ENCODE peak calls at places on chromosomes 13 and 19, in four cellular contexts. H is GM12878, C is choroid plexus epithelial cell, Q is Panc1. E is an unnamed sample.

GRCh38 chr19:52786078-52786463 is 520 bp downstream of the ZNF600 start:
- DNase-seq in C (no peak), H (no peak), Q (no peak), E (no peak)

GRCh38 chr19:31113250-31113685 is 236.0 kb downstream of the TSHZ3 start:
- DNase-seq in Q (peak), H (no peak), C (peak), E (no peak)

GRCh38 chr13:92807343-92807742 is 419.3 kb upstream of the GPC6 start:
- DNase-seq in H (no peak), Q (no peak), C (peak), E (no peak)

GRCh38 chr13:111893071-111893606 is 173.8 kb upstream of the SOX1 start:
- DNase-seq in H (no peak), C (peak), Q (no peak), E (no peak)

GRCh38 chr13:42001580-42001979 is 40.7 kb upstream of the VWA8 start:
- DNase-seq in C (peak), H (no peak), Q (no peak), E (peak)

GRCh38 chr13:113584870-113585671 is 518 bp downstream of the TFDP1 start:
- DNase-seq in Q (no peak), H (no peak), C (no peak), E (peak)

GRCh38 chr13:45142440-45143345 is 22.4 kb downstream of the GTF2F2 start:
- DNase-seq in C (peak), Q (no peak), H (no peak), E (peak)

GRCh38 chr19:13036366-13036976 is 41.2 kb downstream of the NFIX start:
- DNase-seq in Q (no peak), H (no peak), C (peak), E (peak)

GRCh38 chr13:29935309-29935981 is 85.0 kb upstream of the UBL3 start:
- DNase-seq in Q (no peak), H (peak), C (no peak), E (no peak)

GRCh38 chr13:30142502-30143211 is 164.7 kb downstream of the KATNAL1 start:
- DNase-seq in C (peak), Q (no peak), H (no peak), E (peak)

GRCh38 chr13:24618219-24618955 is 61.8 kb upstream of the ATP12A start:
- DNase-seq in H (peak), Q (no peak), C (no peak), E (no peak)

GRCh38 chr13:106246817-106247216 is 288.6 kb downstream of the EFNB2 start:
- DNase-seq in H (no peak), Q (no peak), C (no peak), E (no peak)

GRCh38 chr19:50844296-50844935 is 10.3 kb upstream of the KLK3 start:
- DNase-seq in H (no peak), Q (no peak), C (no peak), E (no peak)

GRCh38 chr13:37984357-37984756 is 114.8 kb upstream of the TRPC4 start:
- DNase-seq in H (no peak), C (no peak), Q (no peak), E (peak)

GRCh38 chr13:53028637-53029121 is at the start of gene OLFM4:
- DNase-seq in H (no peak), C (no peak), Q (no peak), E (no peak)

GRCh38 chr19:29858000-29858596 is 46.3 kb downstream of the CCNE1 start:
- DNase-seq in Q (no peak), C (no peak), H (no peak), E (no peak)

GRCh38 chr13:36891752-36892151 is 28.3 kb downstream of the SMAD9 start:
- DNase-seq in H (no peak), C (no peak), Q (no peak), E (peak)

GRCh38 chr19:1566392-1567115 is 1.6 kb downstream of the MEX3D start:
- DNase-seq in Q (no peak), C (peak), H (no peak), E (peak)

GRCh38 chr13:30033681-30034447 is 183.4 kb upstream of the UBL3 start:
- DNase-seq in C (peak), H (no peak), Q (no peak), E (peak)

GRCh38 chr13:28429685-28430290 is 65.1 kb downstream of the FLT1 start:
- DNase-seq in H (peak), C (peak), Q (no peak), E (no peak)

GRCh38 chr13:34833562-34834182 is 108.4 kb upstream of the NBEA start:
- DNase-seq in H (no peak), Q (no peak), C (peak), E (no peak)

GRCh38 chr13:95948646-95949045 is 104.6 kb downstream of the UGGT2 start:
- DNase-seq in H (no peak), C (peak), Q (no peak), E (peak)

GRCh38 chr13:110477711-110478245 is 83.7 kb downstream of the RAB20 start:
- DNase-seq in C (no peak), H (no peak), Q (no peak), E (no peak)

GRCh38 chr19:6250024-6250605 is 29.7 kb downstream of the MLLT1 start:
- DNase-seq in Q (no peak), C (peak), H (no peak), E (peak)

GRCh38 chr13:110509971-110510786 is 51.3 kb downstream of the RAB20 start:
- DNase-seq in C (no peak), Q (no peak), H (no peak), E (no peak)

GRCh38 chr19:33446918-33447293 is 73.4 kb downstream of the CEBPG start:
- DNase-seq in H (no peak), Q (no peak), C (no peak), E (no peak)

GRCh38 chr13:23710366-23710765 is 140.2 kb downstream of the TNFRSF19 start:
- DNase-seq in C (no peak), H (no peak), Q (no peak), E (no peak)

GRCh38 chr19:21202865-21203494 is 61.1 kb downstream of the ZNF431 start:
- DNase-seq in C (no peak), Q (peak), H (peak), E (peak)

GRCh38 chr19:39413269-39413902 is 917 bp downstream of the PLEKHG2 start:
- DNase-seq in H (no peak), C (peak), Q (no peak), E (peak)

GRCh38 chr13:45527699-45528462 is 63.1 kb downstream of the COG3 start:
- DNase-seq in Q (no peak), C (peak), H (no peak), E (no peak)

GRCh38 chr13:33799950-33800592 is 17.9 kb upstream of the RFC3 start:
- DNase-seq in C (peak), H (no peak), Q (no peak), E (peak)

GRCh38 chr13:105342421-105342820 is 1193.0 kb downstream of the EFNB2 start:
- DNase-seq in C (no peak), Q (no peak), H (no peak), E (no peak)

GRCh38 chr13:113145496-113145895 is 13.0 kb upstream of the PROZ start:
- DNase-seq in H (no peak), Q (no peak), C (no peak), E (no peak)

GRCh38 chr13:45422731-45423130 is 4.6 kb upstream of the SLC25A30 start:
- DNase-seq in C (no peak), H (no peak), Q (no peak), E (no peak)

GRCh38 chr13:86002921-86003488 is 203.8 kb upstream of the SLITRK6 start:
- DNase-seq in Q (no peak), C (no peak), H (no peak), E (no peak)

GRCh38 chr19:31220540-31220939 is 128.7 kb downstream of the TSHZ3 start:
- DNase-seq in Q (no peak), H (no peak), C (peak), E (peak)

GRCh38 chr13:99905224-99905623 is 66.3 kb downstream of the ZIC5 start:
- DNase-seq in Q (no peak), C (no peak), H (no peak), E (no peak)
- TF ChIP-seq CTCF in Q (no peak), C (no peak), H (no peak), E (no peak)

DNA sequence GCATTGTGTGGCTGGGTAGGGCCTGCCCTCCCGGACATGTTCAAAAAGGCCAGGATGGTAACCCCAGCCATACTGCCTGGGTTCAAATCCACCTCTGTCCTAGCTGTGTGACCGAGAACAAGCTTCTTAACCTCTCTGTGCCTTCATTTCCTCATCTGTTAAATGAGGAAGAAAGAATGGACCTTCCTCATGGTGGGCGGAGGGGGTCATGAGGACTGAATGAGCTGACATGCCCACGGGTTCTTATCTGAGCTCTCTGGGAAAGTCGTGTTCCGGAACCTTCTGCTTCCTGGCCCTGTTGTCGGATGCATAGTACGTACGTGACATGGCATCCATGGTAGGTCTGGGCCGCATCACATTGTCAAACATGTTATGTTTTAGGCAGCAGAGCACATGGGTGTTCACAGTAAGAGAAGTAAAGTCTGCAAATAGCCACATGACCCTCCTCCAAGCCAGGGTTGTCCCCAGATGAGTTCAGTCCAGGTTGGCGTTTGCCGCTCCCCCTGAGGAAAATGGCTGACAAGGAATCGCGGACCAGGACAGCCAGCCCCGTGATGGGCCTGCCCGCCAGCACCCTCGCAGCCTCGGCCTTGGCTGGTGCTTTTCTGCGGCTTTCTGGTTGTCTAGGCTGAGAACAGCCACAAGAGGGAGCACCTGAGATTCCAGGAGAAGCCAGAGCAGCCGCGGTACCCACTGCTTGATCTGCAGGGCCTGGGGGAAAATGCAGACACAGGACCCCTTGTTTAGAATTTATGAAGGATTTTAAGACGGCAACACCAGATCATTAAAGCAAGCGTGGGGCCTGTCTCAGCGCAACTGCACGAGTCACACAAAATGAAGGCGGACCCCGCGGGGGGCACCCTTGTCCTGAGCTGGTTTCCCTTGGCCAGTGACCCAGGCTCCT is 2.4 kb upstream of the NTN5 start:
- DNase-seq in Q (no peak), H (no peak), C (peak), E (peak)
- H3K4me3 ChIP-seq in Q (no peak), H (no peak), C (no peak), E (no peak)

DNA sequence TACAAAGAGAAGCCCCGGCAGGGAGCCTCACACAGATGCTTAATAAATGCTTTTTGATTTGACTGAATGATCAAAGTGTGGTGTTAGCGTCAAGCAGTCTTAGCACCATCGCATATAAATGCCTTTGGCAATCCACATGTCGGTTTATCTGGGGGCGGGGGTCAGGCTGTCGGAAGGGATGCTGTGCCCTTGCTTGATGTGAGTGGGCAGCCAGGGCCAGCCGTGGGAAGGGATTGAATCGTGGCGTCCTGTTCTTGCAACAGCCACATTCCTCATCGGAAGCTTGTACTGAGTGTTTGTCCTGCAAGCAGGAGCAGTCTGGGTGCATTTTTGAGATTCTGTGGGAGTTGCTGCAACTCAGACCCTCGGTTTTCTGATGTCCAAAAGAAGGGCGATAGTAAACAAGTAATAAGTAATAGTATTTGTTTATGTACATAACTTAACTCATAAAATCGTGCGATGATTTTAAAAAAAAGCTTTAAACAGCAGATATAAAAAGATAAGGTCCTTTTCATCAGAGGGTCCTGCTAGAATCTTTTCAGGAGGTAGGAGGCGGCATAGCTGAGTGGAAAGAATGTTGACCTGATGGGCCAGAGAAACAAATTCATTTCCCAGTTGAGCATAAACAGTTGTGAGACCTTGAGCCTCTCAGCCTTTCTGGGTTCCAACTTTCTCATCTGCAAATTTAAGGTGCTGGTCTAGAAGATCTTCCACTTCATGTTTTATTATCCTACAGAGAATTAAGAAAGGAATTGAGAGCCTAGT is 173.3 kb downstream of the LACC1 start:
- DNase-seq in H (no peak), Q (no peak), C (peak), E (peak)
- TF ChIP-seq CTCF in H (no peak), Q (no peak), C (peak), E (no peak)

GRCh38 chr19:11987405-11988231 is 22.8 kb downstream of the ZNF763 start:
- DNase-seq in C (peak), H (peak), Q (no peak), E (peak)
- H3K4me3 ChIP-seq in C (peak), H (peak), Q (peak), E (peak)

E was measured in fibroblast of mammary gland.